ENCODE peak calls at places on chromosomes 6 and 20, in four cellular contexts. T, R, O and L are unnamed samples.

GRCh38 chr6:152054441-152054840 is 247.0 kb downstream of the ESR1 start:
- DNase-seq in R (no peak), O (no peak), T (no peak), L (no peak)

GRCh38 chr20:64035066-64035932 is 683 bp upstream of the C20orf204 start:
- DNase-seq in O (no peak), R (no peak), T (peak; percentile 59), L (no peak)

GRCh38 chr20:64114356-64114971 is 7.1 kb upstream of the NPBWR2 start:
- DNase-seq in R (no peak), O (no peak), T (no peak), L (no peak)

GRCh38 chr6:98844244-98845161 is 10.1 kb downstream of the POU3F2 start:
- DNase-seq in T (no peak), R (no peak), O (no peak), L (no peak)

GRCh38 chr6:31794294-31794865 is 1.2 kb downstream of the VARS1 start:
- DNase-seq in T (no peak), O (no peak), R (peak; percentile 49), L (no peak)

GRCh38 chr6:130547723-130548122 is 181.9 kb downstream of the TMEM200A start:
- DNase-seq in O (no peak), R (no peak), T (no peak), L (no peak)

GRCh38 chr20:438581-439469 is 23.5 kb downstream of the TBC1D20 start:
- DNase-seq in T (peak; percentile 13), O (peak; percentile 38), R (no peak), L (no peak)

GRCh38 chr6:107550241-107550840 is 60.4 kb downstream of the SOBP start:
- DNase-seq in R (no peak), T (peak; percentile 7), O (no peak), L (no peak)

GRCh38 chr6:23173231-23173630 is 603.9 kb downstream of the HDGFL1 start:
- DNase-seq in T (no peak), O (no peak), R (no peak), L (no peak)

GRCh38 chr6:113067612-113068262 is 720.6 kb downstream of the RFPL4B start:
- DNase-seq in T (no peak), R (no peak), O (no peak), L (no peak)

GRCh38 chr6:67630146-67630545 is 1004.9 kb upstream of the ADGRB3 start:
- DNase-seq in O (no peak), R (no peak), T (no peak), L (no peak)

DNA sequence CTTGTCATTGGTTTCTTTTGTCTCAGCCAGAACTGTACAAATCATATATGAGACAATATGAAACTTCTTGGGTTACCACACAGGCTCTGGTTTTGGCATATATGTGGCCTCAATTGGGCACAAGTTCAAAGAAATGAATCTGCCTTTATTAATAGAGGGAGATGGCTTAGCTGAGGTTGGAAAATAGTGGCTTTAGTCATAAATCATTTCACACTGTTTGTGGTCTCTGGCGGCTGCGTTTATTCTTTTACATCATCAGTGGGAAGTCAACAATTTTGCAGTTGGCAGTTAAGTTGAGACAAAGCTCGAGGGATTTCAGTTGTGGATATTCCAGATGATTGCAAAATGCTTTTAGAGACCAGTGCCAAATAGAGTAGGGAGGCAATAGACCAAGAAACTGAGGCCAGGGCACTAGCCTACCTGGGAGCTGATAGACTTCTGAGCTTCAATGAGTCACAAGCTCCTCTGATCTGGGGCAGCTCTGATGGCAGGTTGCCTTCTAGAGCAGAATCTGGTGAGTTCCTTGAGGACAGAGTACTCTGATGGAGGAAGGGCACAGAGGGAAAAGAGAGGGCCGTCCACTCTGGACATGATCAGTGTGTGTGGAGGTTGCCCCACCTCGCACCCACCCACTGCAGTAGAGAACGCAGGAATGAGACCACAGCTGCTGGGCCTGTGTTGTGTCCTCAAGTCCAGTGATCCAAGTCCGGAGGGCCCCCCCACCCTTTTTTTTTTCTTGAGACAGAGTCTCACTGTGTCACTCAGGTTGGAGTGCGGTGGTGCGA is 73.5 kb downstream of the ARMC2 start:
- DNase-seq in R (no peak), O (no peak), T (no peak), L (no peak)
- TF ChIP-seq POLR2AphosphoS5 in R (no peak), O (no peak), T (no peak), L (no peak)

GRCh38 chr6:156911581-156911980 is 134.4 kb downstream of the ARID1B start:
- DNase-seq in R (no peak), T (no peak), O (no peak), L (no peak)

GRCh38 chr6:156910011-156910334 is 132.8 kb downstream of the ARID1B start:
- DNase-seq in T (no peak), R (no peak), O (no peak), L (no peak)

GRCh38 chr6:156910938-156911337 is 133.8 kb downstream of the ARID1B start:
- DNase-seq in R (no peak), O (no peak), T (no peak), L (no peak)

GRCh38 chr6:156914171-156914570 is 137.0 kb downstream of the ARID1B start:
- DNase-seq in O (no peak), R (no peak), T (no peak), L (no peak)

DNA sequence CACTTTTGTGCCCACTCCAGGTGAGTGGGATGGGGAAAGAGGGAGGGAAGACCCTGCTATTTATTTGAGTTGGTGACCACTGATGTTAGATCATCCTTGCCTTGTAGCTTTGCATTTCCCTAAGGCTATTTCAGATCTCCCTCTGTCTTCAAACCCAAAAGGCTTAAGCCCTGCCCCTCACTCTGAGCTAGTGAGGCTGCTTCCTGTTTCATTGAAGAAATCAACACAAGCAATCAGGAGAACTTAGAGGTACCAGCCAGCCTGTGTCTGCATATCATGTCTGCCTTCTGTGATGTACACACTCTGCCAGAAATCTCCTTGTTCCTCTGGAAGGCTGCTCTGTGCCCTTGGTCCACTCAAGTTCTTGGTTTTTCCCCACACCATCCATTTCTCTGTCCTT is 135.3 kb downstream of the ARID1B start:
- DNase-seq in O (no peak), T (no peak), R (peak; percentile 28), L (no peak)
- TF ChIP-seq SPI1 in O (no peak), T (no peak), R (no peak), L (no peak)

DNA sequence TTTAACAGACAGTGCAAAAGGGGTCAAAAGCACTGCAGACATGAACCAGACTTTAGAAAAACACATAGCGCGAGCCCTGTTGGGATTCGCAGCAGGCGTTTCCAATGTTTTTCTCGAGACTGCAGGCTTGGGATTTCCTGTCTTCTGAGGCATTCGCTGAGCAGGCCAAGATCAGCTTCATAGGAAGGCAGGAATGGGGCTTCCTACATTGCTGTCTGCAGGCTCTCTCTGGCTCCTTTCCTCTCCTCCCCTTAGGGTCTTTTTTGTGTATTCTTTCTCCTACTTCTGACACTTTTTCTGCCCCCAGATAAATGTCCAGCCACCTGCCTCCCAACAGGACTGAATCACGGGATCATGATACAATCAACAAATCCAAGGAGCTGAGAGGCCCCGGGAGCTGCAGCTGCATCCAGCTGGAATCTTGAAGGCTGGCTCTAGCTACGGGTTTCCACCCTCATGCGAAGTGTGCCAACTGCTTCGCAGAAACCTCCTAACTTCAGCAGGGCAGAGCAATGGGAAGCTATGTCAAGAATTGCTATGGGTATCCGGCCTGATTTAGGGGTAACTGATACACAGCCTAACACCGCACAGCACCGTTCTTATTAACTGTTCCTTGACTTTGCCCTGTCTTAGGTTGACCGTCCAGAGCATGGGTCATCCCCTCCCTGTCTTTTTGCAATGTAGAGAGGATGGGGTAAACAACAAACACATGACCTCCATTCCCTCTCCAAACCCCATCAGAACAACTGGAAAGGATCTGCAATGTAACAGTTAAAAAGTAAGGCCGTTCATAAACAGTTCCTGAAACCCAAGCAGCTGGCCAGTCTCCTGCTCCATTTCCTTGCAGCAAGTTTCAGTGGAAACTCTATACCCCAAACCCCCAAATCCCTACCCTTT is 31.6 kb downstream of the SNX5 start:
- DNase-seq in R (no peak), T (no peak), O (no peak), L (no peak)
- TF ChIP-seq POLR2AphosphoS5 in R (no peak), T (no peak), O (no peak), L (no peak)

GRCh38 chr20:58893355-58894151 is 41.0 kb downstream of the GNAS start:
- DNase-seq in O (no peak), R (no peak), T (no peak), L (no peak)
- TF ChIP-seq SPI1 in O (no peak), R (no peak), T (no peak), L (no peak)

DNA sequence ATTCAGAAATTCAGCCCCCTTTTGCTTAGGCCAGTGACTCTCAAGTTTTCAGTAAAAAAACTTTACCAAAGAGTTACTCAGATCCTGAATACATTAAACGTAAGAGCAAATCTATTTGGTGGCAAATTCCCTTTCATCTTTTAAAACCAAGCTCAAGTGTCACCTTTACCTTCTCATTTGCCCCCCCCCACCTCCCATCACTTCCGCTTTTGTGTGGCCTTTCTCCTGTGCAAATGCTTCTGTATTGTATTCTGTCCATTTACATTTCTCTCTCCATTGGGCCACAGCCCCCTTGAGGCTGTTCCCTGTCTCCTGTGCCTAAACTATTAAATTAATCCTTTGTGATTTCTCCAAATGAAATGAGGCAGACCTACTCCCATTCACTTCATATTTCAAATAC is 1.9 kb downstream of the NOL7 start:
- DNase-seq in R (no peak), T (no peak), O (no peak), L (no peak)
- TF ChIP-seq POLR2AphosphoS5 in R (peak; percentile 7), T (no peak), O (no peak), L (no peak)

DNA sequence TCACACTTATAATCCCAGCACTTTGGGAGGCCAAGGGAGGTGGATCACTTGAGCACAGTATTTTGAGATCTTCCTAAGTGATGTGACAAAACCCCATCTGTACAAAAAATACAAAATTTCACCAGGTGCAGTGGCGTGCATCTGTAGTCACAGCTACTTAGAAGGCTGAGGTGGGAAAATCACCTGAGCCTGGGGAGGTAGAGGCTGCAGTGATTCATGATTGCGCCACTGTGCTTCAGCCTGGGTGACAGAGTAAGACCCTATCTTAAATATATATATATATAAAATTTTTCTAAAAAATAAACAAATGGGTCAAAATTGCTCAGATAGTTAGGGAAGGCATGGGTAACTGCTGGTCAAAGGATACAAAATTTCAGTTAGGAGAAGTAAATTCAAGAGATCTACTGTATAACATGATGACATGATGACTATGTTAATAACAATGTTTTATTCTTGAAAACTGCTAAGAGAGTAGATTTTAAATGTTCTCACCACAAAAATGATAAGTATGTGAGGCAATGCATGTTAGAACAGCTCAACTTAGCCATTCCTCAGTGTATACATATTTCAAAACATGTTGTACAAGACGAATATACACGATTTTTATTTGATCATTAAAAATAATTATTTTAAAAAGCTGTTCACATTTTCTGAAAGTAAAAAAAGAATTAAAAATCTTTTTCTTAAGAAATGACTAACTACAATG is 24.4 kb downstream of the TBC1D32 start:
- DNase-seq in T (no peak), O (no peak), R (no peak), L (no peak)
- TF ChIP-seq SPI1 in T (no peak), O (no peak), R (no peak), L (no peak)

GRCh38 chr20:45338121-45339030 is 9.8 kb downstream of the SDC4 start:
- DNase-seq in O (no peak), T (no peak), R (no peak), L (no peak)

GRCh38 chr20:45339799-45340198 is 8.4 kb downstream of the SDC4 start:
- DNase-seq in O (no peak), R (no peak), T (no peak), L (no peak)

GRCh38 chr20:45339084-45339483 is 9.1 kb downstream of the SDC4 start:
- DNase-seq in R (peak; percentile 51), T (no peak), O (no peak), L (no peak)

GRCh38 chr20:45337367-45338120 is 10.7 kb downstream of the SDC4 start:
- DNase-seq in R (peak; percentile 82), O (no peak), T (no peak), L (no peak)

GRCh38 chr20:45336530-45337366 is 11.5 kb downstream of the SDC4 start:
- DNase-seq in R (no peak), O (no peak), T (no peak), L (no peak)
- TF ChIP-seq POLR2AphosphoS5 in R (no peak), O (no peak), T (no peak), L (no peak)